ENCODE peak calls at places on chromosome 10, in six cellular contexts. One of them, this sample, is unnamed.
A peak's percentile ranks its signal among the peaks of the same experiment; 100 is the strongest.

GRCh38 chr10:42367532-42368230 is 270.7 kb downstream of the ZNF33B start:
- DNase-seq in stomach: no peak
- DNase-seq in aorta: peak; percentile 90
- DNase-seq in CD8-positive, alpha-beta T cell: no peak
- DNase-seq in astrocyte: peak; percentile 52
- DNase-seq in cardiac muscle cell: no peak
- DNase-seq in this sample: peak; percentile 52

GRCh38 chr10:58660577-58661255 is 148.0 kb downstream of the BICC1 start:
- DNase-seq in astrocyte: peak; percentile 73
- DNase-seq in cardiac muscle cell: no peak
- DNase-seq in stomach: no peak
- DNase-seq in CD8-positive, alpha-beta T cell: no peak
- DNase-seq in aorta: no peak
- DNase-seq in this sample: no peak

GRCh38 chr10:121841862-121842261 is 86.0 kb downstream of the ATE1 start:
- DNase-seq in cardiac muscle cell: no peak
- DNase-seq in astrocyte: no peak
- DNase-seq in stomach: no peak
- DNase-seq in CD8-positive, alpha-beta T cell: no peak
- DNase-seq in aorta: no peak
- DNase-seq in this sample: no peak

GRCh38 chr10:30413996-30414576 is 19.9 kb upstream of the MAP3K8 start:
- DNase-seq in CD8-positive, alpha-beta T cell: no peak
- DNase-seq in astrocyte: peak; percentile 32
- DNase-seq in aorta: no peak
- DNase-seq in cardiac muscle cell: peak; percentile 63
- DNase-seq in stomach: no peak
- DNase-seq in this sample: no peak

GRCh38 chr10:60605476-60605875 is 172.8 kb upstream of the CDK1 start:
- DNase-seq in cardiac muscle cell: no peak
- DNase-seq in CD8-positive, alpha-beta T cell: no peak
- DNase-seq in stomach: no peak
- DNase-seq in astrocyte: no peak
- DNase-seq in aorta: no peak
- DNase-seq in this sample: no peak

GRCh38 chr10:120221873-120222485 is 235.0 kb upstream of the PLPP4 start:
- DNase-seq in stomach: peak; percentile 35
- DNase-seq in astrocyte: peak; percentile 10
- DNase-seq in CD8-positive, alpha-beta T cell: no peak
- DNase-seq in aorta: no peak
- DNase-seq in cardiac muscle cell: no peak
- DNase-seq in this sample: peak; percentile 68

GRCh38 chr10:14032406-14032998 is 298.2 kb downstream of the FRMD4A start:
- DNase-seq in stomach: no peak
- DNase-seq in astrocyte: peak; percentile 12
- DNase-seq in aorta: peak; percentile 78
- DNase-seq in CD8-positive, alpha-beta T cell: peak; percentile 57
- DNase-seq in cardiac muscle cell: peak; percentile 39
- DNase-seq in this sample: peak; percentile 55

GRCh38 chr10:100826983-100827818 is 81.8 kb downstream of the PAX2 start:
- DNase-seq in astrocyte: no peak
- DNase-seq in CD8-positive, alpha-beta T cell: peak; percentile 54
- DNase-seq in aorta: peak; percentile 69
- DNase-seq in stomach: peak; percentile 35
- DNase-seq in cardiac muscle cell: peak; percentile 68
- DNase-seq in this sample: no peak

GRCh38 chr10:43680035-43680434 is 31.4 kb upstream of the ZNF32 start:
- DNase-seq in aorta: no peak
- DNase-seq in cardiac muscle cell: no peak
- DNase-seq in stomach: no peak
- DNase-seq in astrocyte: peak; percentile 50
- DNase-seq in CD8-positive, alpha-beta T cell: no peak
- DNase-seq in this sample: no peak

GRCh38 chr10:17023386-17024298 is 106.0 kb downstream of the CUBN start:
- DNase-seq in astrocyte: peak; percentile 99
- DNase-seq in cardiac muscle cell: peak; percentile 56
- DNase-seq in CD8-positive, alpha-beta T cell: peak; percentile 70
- DNase-seq in aorta: no peak
- DNase-seq in stomach: peak; percentile 37
- DNase-seq in this sample: no peak

GRCh38 chr10:114401195-114401741 is 3.0 kb downstream of the AFAP1L2 start:
- DNase-seq in cardiac muscle cell: no peak
- DNase-seq in aorta: peak; percentile 66
- DNase-seq in CD8-positive, alpha-beta T cell: no peak
- DNase-seq in stomach: peak; percentile 49
- DNase-seq in astrocyte: peak; percentile 65
- DNase-seq in this sample: no peak

GRCh38 chr10:97356318-97356914 is 21.9 kb upstream of the FRAT2 start:
- DNase-seq in cardiac muscle cell: no peak
- DNase-seq in stomach: no peak
- DNase-seq in astrocyte: no peak
- DNase-seq in aorta: no peak
- DNase-seq in CD8-positive, alpha-beta T cell: no peak
- DNase-seq in this sample: no peak

GRCh38 chr10:44978213-44978569 is 418 bp downstream of the DEPP1 start:
- DNase-seq in cardiac muscle cell: no peak
- DNase-seq in astrocyte: no peak
- DNase-seq in stomach: no peak
- DNase-seq in aorta: no peak
- DNase-seq in CD8-positive, alpha-beta T cell: no peak
- DNase-seq in this sample: no peak

GRCh38 chr10:44978570-44979280 is at the start of gene DEPP1:
- DNase-seq in cardiac muscle cell: peak; percentile 96
- DNase-seq in CD8-positive, alpha-beta T cell: no peak
- DNase-seq in stomach: peak; percentile 97
- DNase-seq in astrocyte: peak; percentile 88
- DNase-seq in aorta: peak; percentile 96
- DNase-seq in this sample: no peak

GRCh38 chr10:44981172-44982113 is 2.8 kb upstream of the DEPP1 start:
- DNase-seq in stomach: no peak
- DNase-seq in CD8-positive, alpha-beta T cell: no peak
- DNase-seq in cardiac muscle cell: no peak
- DNase-seq in aorta: peak; percentile 90
- DNase-seq in astrocyte: peak; percentile 93
- DNase-seq in this sample: no peak

GRCh38 chr10:44980309-44981171 is 1.9 kb upstream of the DEPP1 start:
- DNase-seq in stomach: no peak
- DNase-seq in CD8-positive, alpha-beta T cell: no peak
- DNase-seq in astrocyte: no peak
- DNase-seq in aorta: no peak
- DNase-seq in cardiac muscle cell: no peak
- DNase-seq in this sample: no peak

DNA sequence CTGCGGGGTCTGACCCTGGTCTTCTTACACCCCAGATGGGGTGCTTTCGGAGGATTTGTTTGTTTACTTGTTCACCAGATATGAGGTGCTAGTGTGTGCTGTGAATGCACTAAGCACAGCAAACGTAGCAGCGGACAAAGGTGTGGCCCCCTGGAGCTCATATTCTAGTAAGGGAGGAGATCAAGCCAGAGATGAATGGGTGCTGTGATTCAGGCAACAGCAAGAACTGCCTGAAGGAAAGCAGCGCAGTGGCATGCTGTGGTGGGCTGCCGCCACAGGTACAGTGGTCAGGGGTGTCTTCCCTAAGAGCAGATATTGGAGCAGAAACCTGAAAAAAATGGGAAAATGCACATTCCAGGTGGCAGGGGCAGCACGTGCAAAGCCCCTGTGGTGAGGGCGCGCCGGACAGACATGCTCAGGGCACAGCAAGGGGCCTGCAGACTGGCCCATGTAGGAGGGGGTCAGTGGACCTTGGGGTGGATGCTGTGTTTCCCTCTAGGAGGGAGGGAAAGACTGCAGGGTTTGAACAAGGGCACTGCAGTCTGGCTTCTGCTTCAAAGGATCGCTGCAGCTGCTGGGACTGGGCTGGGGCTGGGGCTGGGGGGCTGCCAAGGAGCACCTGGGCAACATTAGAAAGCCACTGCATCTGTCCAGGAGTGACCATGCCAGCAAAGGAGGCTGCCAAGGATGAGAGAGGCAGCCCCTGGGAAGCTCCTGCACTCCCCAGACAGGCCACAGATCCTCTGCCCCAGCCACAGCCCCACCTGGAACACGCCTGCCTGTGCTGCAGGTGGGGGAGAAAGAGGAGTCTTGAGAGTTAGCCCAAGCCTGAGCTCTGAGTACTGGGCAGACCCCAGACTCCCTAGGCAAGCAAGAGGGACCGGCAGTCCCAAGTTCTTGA is 922 bp upstream of the DEPP1 start:
- DNase-seq in astrocyte: no peak
- DNase-seq in stomach: no peak
- DNase-seq in CD8-positive, alpha-beta T cell: no peak
- DNase-seq in aorta: no peak
- DNase-seq in cardiac muscle cell: no peak
- DNase-seq in this sample: no peak
- H3K4me1 ChIP-seq in astrocyte: peaks cover 65% of the 10 kb centered on the region
- H3K4me1 ChIP-seq in stomach: peaks cover 74% of the 10 kb centered on the region
- H3K4me1 ChIP-seq in CD8-positive, alpha-beta T cell: peaks cover 7% of the 10 kb centered on the region
- H3K4me1 ChIP-seq in aorta: no peaks in the 10 kb centered on the region
- H3K4me1 ChIP-seq in cardiac muscle cell: peaks cover 60% of the 10 kb centered on the region
- H3K4me1 ChIP-seq in this sample: peaks cover 12% of the 10 kb centered on the region

GRCh38 chr10:71811351-71811750 is 38.0 kb upstream of the VSIR start:
- DNase-seq in stomach: no peak
- DNase-seq in CD8-positive, alpha-beta T cell: no peak
- DNase-seq in aorta: no peak
- DNase-seq in astrocyte: no peak
- DNase-seq in cardiac muscle cell: no peak
- DNase-seq in this sample: no peak
- H3K27ac ChIP-seq in stomach: no peak overlapping the region
- H3K27ac ChIP-seq in CD8-positive, alpha-beta T cell: no peak overlapping the region
- H3K27ac ChIP-seq in aorta: no peak overlapping the region
- H3K27ac ChIP-seq in astrocyte: no peak overlapping the region
- H3K27ac ChIP-seq in cardiac muscle cell: no peak overlapping the region
- H3K27ac ChIP-seq in this sample: no peak overlapping the region

GRCh38 chr10:68329506-68329861 is 2.4 kb upstream of the HNRNPH3 start:
- DNase-seq in cardiac muscle cell: no peak
- DNase-seq in aorta: no peak
- DNase-seq in CD8-positive, alpha-beta T cell: no peak
- DNase-seq in stomach: no peak
- DNase-seq in astrocyte: no peak
- DNase-seq in this sample: no peak
- H3K4me3 ChIP-seq in cardiac muscle cell: no peak overlapping the region
- H3K4me3 ChIP-seq in aorta: no peak overlapping the region
- H3K4me3 ChIP-seq in CD8-positive, alpha-beta T cell: no peak overlapping the region
- H3K4me3 ChIP-seq in stomach: no peak overlapping the region
- H3K4me3 ChIP-seq in astrocyte: no peak overlapping the region
- H3K4me3 ChIP-seq in this sample: no peak overlapping the region

DNA sequence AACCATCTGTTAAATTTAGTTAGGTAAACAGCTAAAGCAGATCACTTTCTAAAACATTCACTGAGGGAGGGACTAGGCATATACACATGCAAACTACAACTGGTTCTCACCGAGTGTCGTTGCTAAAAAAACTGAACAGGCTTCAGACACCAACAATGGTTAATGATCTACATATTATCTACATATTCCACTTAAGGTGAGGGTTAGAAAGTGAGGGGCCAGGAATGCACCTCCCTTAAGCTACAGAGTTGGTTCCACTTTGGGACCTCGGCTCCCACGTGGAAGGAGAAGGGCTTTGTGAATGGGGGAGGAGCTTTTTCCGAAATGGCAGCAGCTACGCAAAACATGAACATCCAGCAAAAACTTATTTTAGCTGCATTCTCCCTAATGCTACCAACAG is 5.8 kb downstream of the CTBP2 start:
- DNase-seq in CD8-positive, alpha-beta T cell: no peak
- DNase-seq in astrocyte: no peak
- DNase-seq in stomach: no peak
- DNase-seq in cardiac muscle cell: no peak
- DNase-seq in aorta: peak; percentile 19
- DNase-seq in this sample: no peak
- H3K4me1 ChIP-seq in CD8-positive, alpha-beta T cell: peaks cover 3% of the 10 kb centered on the region
- H3K4me1 ChIP-seq in astrocyte: peaks cover 66% of the 10 kb centered on the region
- H3K4me1 ChIP-seq in stomach: peaks cover 72% of the 10 kb centered on the region
- H3K4me1 ChIP-seq in cardiac muscle cell: peaks cover 56% of the 10 kb centered on the region
- H3K4me1 ChIP-seq in aorta: no peaks in the 10 kb centered on the region
- H3K4me1 ChIP-seq in this sample: peaks cover 24% of the 10 kb centered on the region

DNA sequence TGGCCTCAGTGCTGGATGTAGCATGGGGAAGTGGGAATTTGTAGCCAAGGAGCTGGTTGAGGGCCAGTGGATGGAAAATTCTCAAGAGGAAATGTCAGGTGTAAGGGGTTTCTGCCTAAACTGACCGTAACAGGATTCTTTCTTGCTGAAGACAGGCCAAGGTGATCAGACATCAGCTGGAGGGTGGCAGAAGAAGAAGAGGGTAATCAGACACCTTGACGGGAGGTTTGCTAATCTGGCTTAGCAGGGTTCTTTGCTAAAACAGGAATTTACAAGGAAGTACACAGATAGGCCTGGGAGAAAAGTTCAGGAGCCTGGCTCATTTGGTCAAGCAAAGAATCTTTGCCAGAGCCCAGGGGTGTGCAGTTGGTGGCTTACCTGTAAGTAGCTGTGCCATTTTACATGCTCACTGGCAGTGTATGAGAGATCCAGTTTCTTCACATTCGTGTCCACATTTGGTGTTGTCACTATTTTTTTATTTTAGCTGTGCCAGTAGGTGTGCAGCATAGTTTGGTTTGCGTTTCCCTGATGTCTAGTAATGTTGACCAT is 73.7 kb downstream of the BMPR1A start:
- DNase-seq in aorta: no peak
- DNase-seq in astrocyte: no peak
- DNase-seq in CD8-positive, alpha-beta T cell: no peak
- DNase-seq in cardiac muscle cell: no peak
- DNase-seq in stomach: no peak
- DNase-seq in this sample: no peak
- H3K27ac ChIP-seq in aorta: no peak overlapping the region
- H3K27ac ChIP-seq in astrocyte: no peak overlapping the region
- H3K27ac ChIP-seq in CD8-positive, alpha-beta T cell: no peak overlapping the region
- H3K27ac ChIP-seq in cardiac muscle cell: peak overlapping the region; percentile 73
- H3K27ac ChIP-seq in stomach: peak overlapping the region; percentile 48
- H3K27ac ChIP-seq in this sample: no peak overlapping the region

This sample was measured in iPS DF 6.9.